ENCODE peak calls at places on chromosomes 1 and 21, in six cellular contexts. W, U, Z, A, L and B are unnamed samples.

GRCh38 chr1:43995984-43996732 is 4.8 kb downstream of the CCDC24 start:
- DNase-seq in A (no peak), L (no peak), U (no peak), Z (no peak), W (no peak), B (no peak)

GRCh38 chr1:203512830-203513578 is 19.1 kb downstream of the OPTC start:
- DNase-seq in U (no peak), Z (no peak), L (peak), A (no peak), W (peak), B (peak)

GRCh38 chr1:57254006-57254405 is 169.9 kb downstream of the DAB1 start:
- DNase-seq in L (no peak), Z (no peak), U (no peak), W (no peak), A (no peak), B (no peak)

GRCh38 chr1:206128192-206128591 is 11.0 kb upstream of the AVPR1B start:
- DNase-seq in W (no peak), L (no peak), Z (no peak), U (no peak), A (no peak), B (no peak)

GRCh38 chr1:89957063-89957462 is 37.8 kb upstream of the ZNF326 start:
- DNase-seq in W (no peak), L (no peak), A (no peak), Z (no peak), U (no peak), B (no peak)

GRCh38 chr1:116232989-116233514 is 121.9 kb downstream of the MAB21L3 start:
- DNase-seq in Z (no peak), W (no peak), A (no peak), U (no peak), L (no peak), B (no peak)

GRCh38 chr21:35178812-35179211 is 129.7 kb upstream of the RUNX1 start:
- DNase-seq in L (no peak), W (no peak), A (no peak), U (no peak), Z (no peak), B (no peak)

GRCh38 chr1:201459775-201460174 is 9.2 kb downstream of the PHLDA3 start:
- DNase-seq in U (no peak), W (no peak), Z (no peak), A (no peak), L (no peak), B (no peak)

GRCh38 chr1:5119496-5120234 is 465.3 kb downstream of the AJAP1 start:
- DNase-seq in L (no peak), W (no peak), U (no peak), Z (no peak), A (no peak), B (no peak)

GRCh38 chr1:21633992-21634475 is 35.1 kb downstream of the RAP1GAP start:
- DNase-seq in L (peak), U (no peak), A (no peak), W (no peak), Z (peak), B (no peak)

GRCh38 chr1:21637514-21637913 is 31.6 kb downstream of the RAP1GAP start:
- DNase-seq in A (no peak), Z (no peak), U (no peak), W (no peak), L (no peak), B (no peak)

GRCh38 chr1:21634481-21635137 is 34.5 kb downstream of the RAP1GAP start:
- DNase-seq in Z (peak), L (peak), U (no peak), A (no peak), W (no peak), B (no peak)

GRCh38 chr1:21635138-21635535 is 34.0 kb downstream of the RAP1GAP start:
- DNase-seq in L (no peak), U (no peak), A (no peak), Z (no peak), W (no peak), B (no peak)

DNA sequence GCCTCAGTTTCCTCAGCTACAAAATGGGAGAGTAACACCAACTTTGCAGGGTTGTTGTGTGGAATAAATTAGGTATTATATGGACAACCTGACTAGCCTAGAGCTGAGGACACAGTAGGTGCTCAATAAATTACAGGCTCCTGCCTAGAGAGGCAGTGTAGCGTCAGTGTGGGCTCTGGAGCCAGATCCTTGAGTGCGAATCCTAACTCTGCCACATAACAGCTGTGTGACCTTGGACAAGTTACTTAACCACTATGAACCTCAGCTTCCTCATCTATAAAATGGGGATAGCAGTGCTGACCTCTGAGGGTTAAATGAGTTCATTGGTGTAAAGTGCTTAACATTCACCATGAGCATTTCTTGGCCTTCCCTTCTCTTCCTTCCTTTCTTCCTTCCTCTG is 33.1 kb downstream of the RAP1GAP start:
- DNase-seq in U (no peak), A (no peak), Z (no peak), W (no peak), L (no peak), B (no peak)
- H3K27ac ChIP-seq in U (no peak), A (no peak), Z (peak), W (peak), L (no peak), B (no peak)

GRCh38 chr1:226870026-226870322 is 442 bp upstream of the PSEN2 start:
- DNase-seq in L (no peak), Z (no peak), W (peak), U (no peak), A (no peak), B (no peak)

GRCh38 chr1:226871636-226872327 is 1.4 kb downstream of the PSEN2 start:
- DNase-seq in A (no peak), L (no peak), W (no peak), Z (no peak), U (no peak), B (no peak)

GRCh38 chr1:226871047-226871365 is 590 bp downstream of the PSEN2 start:
- DNase-seq in U (no peak), Z (no peak), A (no peak), W (no peak), L (no peak), B (no peak)

GRCh38 chr1:226868726-226869125 is 1.7 kb upstream of the PSEN2 start:
- DNase-seq in A (no peak), L (no peak), W (no peak), Z (no peak), U (no peak), B (no peak)

GRCh38 chr1:226870323-226871046 is at the start of gene PSEN2:
- DNase-seq in U (peak), W (peak), L (peak), Z (peak), A (peak), B (peak)
- TF ChIP-seq POLR2A in U (peak), W (peak), L (peak), Z (peak), A (peak), B (peak)

DNA sequence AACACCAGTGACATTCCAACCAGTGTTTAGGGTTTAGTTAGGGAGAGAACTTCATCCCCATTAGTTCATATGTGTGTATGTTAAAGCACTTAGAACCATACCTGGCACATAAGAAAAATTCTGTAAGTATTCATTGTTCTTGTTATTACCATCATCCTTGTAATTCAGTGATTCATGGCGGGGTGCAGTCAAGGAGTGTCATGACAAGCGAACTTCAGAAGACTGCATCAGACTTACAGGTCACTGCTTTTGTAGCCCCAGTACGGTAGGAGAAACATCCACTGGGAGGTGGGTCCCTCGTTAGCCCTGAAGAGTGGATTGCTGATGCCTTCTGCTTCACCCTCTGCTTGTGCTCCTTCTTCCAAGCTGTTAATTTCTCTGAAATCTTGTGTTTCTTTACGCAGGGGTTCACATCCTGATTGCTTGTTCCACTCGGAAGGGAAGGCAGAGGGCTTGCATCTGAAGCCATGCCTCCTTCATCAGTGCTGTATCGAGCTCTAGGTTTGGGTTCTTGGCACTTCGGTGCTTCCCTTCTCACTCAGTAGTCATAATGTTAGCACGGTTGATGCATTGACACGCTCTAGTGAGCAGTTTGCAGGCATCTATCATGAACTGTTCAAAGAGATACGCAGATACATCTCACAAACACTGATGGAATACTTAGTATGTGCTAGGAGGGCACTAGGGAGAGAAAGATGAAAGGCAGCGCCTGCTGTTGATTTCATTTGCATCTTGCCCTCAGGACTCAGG is 108.3 kb downstream of the KIF26B start:
- DNase-seq in A (no peak), W (no peak), Z (no peak), L (no peak), U (no peak), B (no peak)
- H3K27ac ChIP-seq in A (no peak), W (no peak), Z (no peak), L (no peak), U (no peak), B (no peak)

DNA sequence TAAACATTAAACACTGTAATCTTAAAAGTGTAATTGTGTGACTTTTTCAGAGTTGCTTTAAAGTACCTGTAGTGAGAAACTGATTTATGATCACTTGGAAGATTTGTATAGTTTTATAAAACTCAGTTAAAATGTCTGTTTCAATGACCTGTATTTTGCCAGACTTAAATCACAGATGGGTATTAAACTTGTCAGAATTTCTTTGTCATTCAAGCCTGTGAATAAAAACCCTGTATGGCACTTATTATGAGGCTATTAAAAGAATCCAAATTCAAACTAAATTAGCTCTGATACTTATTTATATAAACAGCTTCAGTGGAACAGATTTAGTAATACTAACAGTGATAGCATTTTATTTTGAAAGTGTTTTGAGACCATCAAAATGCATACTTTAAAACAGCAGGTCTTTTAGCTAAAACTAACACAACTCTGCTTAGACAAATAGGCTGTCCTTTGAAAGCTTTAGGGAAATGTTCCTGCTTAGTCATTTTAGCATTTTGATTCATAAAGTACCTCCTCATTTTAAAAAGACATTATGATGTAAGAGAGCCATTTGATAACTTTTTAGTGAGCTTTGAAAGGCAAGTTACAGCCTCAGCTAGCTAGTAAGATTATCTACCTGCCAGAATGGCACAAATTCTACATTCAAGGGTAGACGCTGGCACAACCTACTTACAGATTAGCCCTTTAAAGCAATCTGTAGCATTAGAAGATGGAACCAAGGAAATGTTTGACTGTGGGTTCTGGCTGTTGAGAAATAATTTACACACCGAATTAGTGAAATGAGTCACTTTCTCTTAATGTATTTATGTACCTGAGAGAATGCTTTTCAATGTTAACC is 9.4 kb downstream of the SOD1 start:
- DNase-seq in W (no peak), A (no peak), L (no peak), Z (no peak), U (no peak), B (no peak)
- TF ChIP-seq POLR2A in W (no peak), A (no peak), L (no peak), Z (no peak), U (peak), B (no peak)

DNA sequence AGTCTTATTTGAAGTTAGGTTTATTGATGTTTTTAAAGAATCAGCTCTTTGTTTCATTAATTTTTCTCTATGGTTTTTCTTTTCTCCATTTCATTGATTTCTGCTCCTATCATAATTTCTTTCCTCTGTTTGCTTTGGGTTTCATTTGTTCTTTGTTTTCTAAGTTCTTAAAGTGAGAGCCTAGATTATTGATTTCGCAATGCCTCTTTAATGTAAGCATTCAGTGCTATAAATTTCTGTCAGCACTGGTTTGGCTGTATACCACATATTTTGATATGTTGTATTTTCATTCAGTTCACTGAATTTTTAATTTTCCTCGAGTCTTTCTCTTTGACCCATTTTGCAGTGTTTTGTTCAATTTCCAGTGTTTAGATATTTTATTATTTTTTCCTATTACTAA is 68.7 kb downstream of the DNAH14 start:
- DNase-seq in W (no peak), A (no peak), U (no peak), Z (no peak), L (no peak), B (no peak)
- H3K27ac ChIP-seq in W (no peak), A (no peak), U (no peak), Z (no peak), L (no peak), B (no peak)

DNA sequence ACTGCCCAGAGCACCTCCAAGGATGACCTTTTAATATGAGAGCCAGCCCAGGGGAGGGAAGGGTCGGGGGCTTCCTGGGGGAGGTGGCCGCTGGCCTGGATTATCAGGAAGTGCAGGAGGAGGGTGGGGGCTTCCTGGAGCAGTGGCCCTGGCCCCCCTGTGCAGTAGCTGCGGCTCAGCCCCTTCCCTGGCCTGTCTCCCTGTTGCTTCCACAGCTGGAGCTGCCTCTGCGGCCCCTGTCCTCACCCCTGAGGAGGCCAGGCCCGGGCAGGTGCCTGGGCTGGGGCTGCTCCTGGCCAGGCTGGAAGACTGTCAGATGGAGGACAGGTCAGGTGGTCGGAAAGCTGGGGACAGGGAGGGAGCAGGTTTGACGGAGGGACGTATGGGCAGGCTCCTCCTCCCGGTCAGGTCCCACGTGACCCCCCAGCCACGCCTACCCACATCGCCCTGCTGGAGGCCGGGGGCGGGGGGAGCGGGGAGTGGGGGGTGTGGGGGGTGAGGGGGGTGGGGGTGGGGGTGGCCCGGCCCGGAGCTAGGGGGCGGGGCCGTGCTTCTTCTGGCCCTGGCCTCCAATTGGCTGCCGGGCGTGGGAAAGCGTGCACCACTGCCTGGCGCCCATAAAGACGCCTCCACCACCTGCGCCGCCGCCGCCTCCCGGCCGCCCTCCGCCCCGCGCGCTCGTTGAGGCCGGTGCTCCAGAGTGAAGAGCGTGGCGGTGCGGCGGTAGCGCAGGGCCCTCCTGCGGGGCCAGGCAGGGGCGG is 10.2 kb upstream of the TNFRSF14 start:
- DNase-seq in A (peak), W (peak), U (peak), Z (peak), L (peak), B (peak)
- TF ChIP-seq POLR2A in A (no peak), W (peak), U (peak), Z (peak), L (peak), B (no peak)

DNA sequence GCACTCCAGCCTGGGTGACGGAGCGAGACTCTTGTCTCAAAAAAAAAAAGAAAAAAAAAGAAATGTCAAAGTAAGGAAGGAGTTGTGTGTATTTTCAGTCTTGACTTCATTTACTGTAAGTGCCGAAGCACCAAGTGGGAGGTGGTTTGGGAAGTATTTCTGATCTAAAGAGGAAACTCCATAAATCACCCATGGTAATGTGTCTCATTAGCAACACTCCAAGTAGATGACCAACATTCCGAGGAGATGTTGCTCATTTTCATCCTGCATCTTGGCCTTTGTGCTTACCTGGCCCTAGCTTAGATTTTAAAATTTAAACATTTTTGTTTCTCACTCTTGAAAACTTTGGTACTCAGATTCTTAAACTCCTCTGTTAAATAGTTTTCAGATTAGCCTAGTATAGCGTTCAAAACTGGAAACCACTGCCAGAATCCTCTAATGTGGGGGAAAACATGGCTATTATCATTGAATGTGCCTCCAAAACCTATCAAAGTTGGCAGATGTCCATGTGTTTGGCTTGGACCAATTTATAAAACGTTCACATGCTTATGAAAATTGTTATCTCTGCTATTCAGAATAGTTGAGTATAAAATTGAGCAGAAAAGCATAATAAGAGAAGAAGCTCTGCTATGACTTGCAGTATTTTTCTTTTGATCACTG is 110.4 kb downstream of the NFIA start:
- DNase-seq in A (no peak), W (no peak), Z (no peak), U (no peak), L (no peak), B (no peak)
- H3K27ac ChIP-seq in A (peak), W (no peak), Z (no peak), U (peak), L (no peak), B (peak)